ENCODE peak calls at places on chromosome 16, in four cellular contexts. W is trophoblast cell, M is substantia nigra, L is OCI-LY7. F is an unnamed sample.

GRCh38 chr16:11370084-11370931 is 25.0 kb downstream of the RMI2 start:
- DNase-seq in W (peak), L (peak), M (no peak), F (no peak)

GRCh38 chr16:54126907-54127306 is 159.7 kb downstream of the IRX3 start:
- DNase-seq in W (no peak), M (no peak), L (no peak), F (no peak)

GRCh38 chr16:12341423-12341822 is 364.9 kb downstream of the SNX29 start:
- DNase-seq in W (peak), M (no peak), L (no peak), F (no peak)

GRCh38 chr16:66731101-66731500 is 20.3 kb downstream of the DYNC1LI2 start:
- DNase-seq in M (no peak), L (no peak), W (peak), F (no peak)

GRCh38 chr16:2284797-2285576 is 17.1 kb upstream of the RNPS1 start:
- DNase-seq in W (no peak), L (no peak), M (no peak), F (no peak)

GRCh38 chr16:4682616-4683254 is 10.6 kb upstream of the NUDT16L1 start:
- DNase-seq in L (no peak), M (peak), W (peak), F (no peak)

GRCh38 chr16:26149661-26150060 is 457.9 kb downstream of the HS3ST4 start:
- DNase-seq in L (no peak), M (no peak), W (no peak), F (no peak)

GRCh38 chr16:69535123-69536050 is 30.4 kb upstream of the NFAT5 start:
- DNase-seq in W (no peak), M (no peak), L (no peak), F (no peak)

GRCh38 chr16:12412252-12412651 is 391.4 kb downstream of the CPPED1 start:
- DNase-seq in W (no peak), L (no peak), M (no peak), F (no peak)

GRCh38 chr16:29686740-29687327 is 7.9 kb downstream of the QPRT start:
- DNase-seq in W (no peak), L (no peak), M (peak), F (no peak)
- H3K27ac ChIP-seq in W (peak), L (no peak), M (no peak), F (no peak)

DNA sequence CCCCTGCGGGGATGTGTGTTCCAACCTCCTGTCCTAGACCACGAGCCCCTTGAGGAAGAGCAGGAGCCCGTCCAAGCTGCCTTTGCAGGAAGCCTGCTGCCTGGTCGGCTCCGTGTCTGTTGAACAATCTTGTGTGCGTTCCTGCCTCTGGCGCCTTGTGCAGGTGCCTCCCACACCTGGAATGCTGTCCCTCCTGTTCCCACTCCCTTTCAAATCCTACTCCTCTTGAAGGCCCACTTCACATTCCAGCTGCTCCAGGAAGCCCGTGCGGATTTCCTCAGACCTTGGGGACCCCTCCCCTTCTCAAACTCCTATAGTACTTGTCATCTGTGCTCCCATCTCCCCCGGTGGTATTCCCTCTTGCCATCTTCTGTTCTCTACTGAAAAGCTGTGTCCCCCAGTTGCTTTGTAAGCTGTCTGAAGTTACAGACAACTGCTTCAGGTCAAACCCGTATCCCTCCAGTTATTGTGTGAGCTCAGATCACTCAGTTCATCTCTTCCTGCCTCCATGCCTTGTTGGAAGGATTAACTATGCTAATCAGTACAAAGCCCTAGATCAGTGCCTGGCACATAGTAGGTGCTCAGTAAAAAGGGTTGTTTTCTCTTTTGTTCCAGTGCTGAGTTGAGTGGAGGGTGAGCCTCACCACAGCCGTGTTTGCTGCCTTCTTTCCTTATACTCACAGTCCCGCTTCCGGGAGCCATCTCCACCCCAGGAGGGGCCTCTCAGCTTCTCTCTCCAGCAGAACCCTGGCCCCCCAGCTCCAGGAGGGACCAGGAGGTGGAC is 241.8 kb upstream of the CIBAR2 start:
- DNase-seq in W (peak), M (no peak), L (no peak), F (no peak)
- H3K27ac ChIP-seq in W (peak), M (no peak), L (no peak), F (no peak)

GRCh38 chr16:14345512-14346115 is 274.5 kb downstream of the MRTFB start:
- DNase-seq in L (no peak), W (no peak), M (no peak), F (no peak)
- H3K27ac ChIP-seq in L (no peak), W (no peak), M (no peak), F (no peak)

GRCh38 chr16:70749681-70750601 is 51.0 kb downstream of the VAC14 start:
- DNase-seq in M (peak), L (no peak), W (no peak), F (no peak)

GRCh38 chr16:70752381-70752780 is 48.6 kb downstream of the VAC14 start:
- DNase-seq in W (no peak), M (no peak), L (no peak), F (no peak)

GRCh38 chr16:70751593-70751992 is 49.4 kb downstream of the VAC14 start:
- DNase-seq in W (no peak), L (no peak), M (no peak), F (no peak)

GRCh38 chr16:70749006-70749678 is 51.8 kb downstream of the VAC14 start:
- DNase-seq in M (no peak), L (no peak), W (peak), F (no peak)

DNA sequence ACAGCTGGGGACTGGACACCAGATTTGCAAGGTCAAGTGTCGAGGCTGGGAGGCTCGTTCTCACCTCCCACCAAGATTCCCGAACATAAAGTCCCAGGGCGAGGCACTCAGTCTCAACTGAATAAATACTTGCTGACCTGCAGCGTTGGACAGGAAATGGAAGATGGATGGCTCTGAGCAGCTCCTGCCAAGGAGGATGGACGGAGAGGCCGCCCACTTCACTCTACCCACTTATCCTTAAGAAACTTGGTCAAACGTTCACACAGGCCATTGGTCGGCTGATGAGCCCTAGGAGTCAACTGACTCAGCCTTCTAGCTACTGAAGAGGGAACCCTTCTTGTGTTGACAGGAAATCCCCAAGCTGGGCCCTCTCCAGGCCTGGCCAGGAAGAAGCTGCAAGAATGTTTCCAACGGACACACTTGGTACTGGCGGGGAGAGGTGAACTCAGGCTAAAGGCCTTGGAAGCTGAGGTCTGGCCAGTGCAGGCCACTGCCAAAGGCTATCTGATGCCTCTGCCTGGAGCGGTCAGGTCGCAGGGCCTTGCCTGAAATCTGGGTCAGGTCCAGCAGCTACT is 50.0 kb downstream of the VAC14 start:
- DNase-seq in L (no peak), M (no peak), W (peak), F (no peak)
- H3K27ac ChIP-seq in L (no peak), M (peak), W (no peak), F (no peak)

DNA sequence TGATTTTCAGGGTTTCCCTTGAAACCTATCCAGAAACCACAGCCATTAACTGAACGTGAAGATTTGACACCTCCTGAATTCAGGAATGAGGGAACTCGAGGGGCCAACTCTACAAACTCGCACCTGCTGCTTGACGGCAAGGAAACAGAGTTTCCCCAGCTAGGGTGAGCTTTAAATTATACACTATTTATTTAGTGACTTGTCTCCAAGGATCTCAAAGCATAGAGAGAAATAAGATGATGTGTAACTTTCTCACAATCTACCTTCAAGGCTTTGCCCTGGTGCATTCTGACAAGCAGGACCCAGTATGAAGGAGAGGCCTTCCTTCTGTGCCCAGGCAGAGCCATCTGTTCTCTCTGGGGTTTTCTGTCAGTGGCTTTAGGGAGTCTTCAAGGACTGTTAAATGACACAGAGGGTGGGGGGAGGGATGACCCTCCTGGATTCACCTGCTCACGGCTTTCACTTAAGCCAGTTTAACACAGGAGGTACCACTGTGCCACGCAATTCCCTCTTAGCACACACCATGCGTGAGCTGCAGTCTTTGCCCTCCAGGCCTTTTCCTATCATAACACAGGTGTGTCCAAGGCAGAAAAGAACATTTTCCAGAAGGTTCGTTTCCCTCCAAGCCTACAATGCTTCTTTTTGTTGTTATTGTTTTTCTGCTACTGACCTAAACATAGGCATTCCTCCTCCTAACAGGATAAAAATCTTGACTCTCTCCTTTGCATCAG is 1.3 kb downstream of the ZFHX3 start:
- DNase-seq in L (no peak), M (no peak), W (peak), F (no peak)
- H3K27ac ChIP-seq in L (no peak), M (no peak), W (peak), F (no peak)

GRCh38 chr16:17798721-17799120 is 328.0 kb upstream of the XYLT1 start:
- DNase-seq in M (no peak), L (no peak), W (no peak), F (no peak)
- H3K27ac ChIP-seq in M (no peak), L (no peak), W (no peak), F (no peak)

DNA sequence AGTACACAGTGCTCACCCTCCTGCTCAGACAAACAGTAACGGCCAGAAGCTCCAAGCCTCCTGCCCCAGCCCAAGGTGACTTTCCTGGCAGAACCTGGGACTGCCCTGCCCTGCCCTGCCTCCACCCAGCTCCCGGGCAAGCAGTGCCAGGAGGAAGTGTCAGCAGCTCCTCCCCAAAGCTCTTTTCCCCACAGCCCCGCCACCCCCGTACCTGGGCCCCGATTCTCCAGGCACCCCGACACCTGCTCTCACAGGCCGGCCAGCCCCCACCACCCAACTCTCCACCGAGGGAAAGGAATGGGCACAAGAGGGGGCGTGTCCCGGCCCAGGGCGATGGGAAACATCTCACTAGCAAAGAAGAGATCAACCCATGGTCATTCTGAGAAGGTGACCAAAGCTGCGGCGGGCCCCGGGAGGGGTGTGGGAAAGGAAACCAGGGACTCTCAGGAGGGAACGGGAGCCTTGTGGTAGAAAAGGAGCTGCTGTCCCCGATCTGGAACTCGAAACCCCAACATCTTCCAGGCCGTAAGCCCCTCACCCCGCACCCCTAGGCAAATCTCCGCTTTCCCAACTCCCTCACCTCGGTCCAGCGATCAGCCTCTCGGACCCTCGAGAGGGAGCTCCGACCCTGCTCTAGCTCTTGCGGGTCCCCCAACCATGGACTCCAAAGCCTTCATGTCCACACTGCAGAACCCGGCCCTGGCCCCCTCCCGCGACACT is 1.2 kb downstream of the BCAR1 start:
- DNase-seq in W (peak), L (no peak), M (peak), F (no peak)
- H3K27ac ChIP-seq in W (peak), L (no peak), M (peak), F (no peak)

DNA sequence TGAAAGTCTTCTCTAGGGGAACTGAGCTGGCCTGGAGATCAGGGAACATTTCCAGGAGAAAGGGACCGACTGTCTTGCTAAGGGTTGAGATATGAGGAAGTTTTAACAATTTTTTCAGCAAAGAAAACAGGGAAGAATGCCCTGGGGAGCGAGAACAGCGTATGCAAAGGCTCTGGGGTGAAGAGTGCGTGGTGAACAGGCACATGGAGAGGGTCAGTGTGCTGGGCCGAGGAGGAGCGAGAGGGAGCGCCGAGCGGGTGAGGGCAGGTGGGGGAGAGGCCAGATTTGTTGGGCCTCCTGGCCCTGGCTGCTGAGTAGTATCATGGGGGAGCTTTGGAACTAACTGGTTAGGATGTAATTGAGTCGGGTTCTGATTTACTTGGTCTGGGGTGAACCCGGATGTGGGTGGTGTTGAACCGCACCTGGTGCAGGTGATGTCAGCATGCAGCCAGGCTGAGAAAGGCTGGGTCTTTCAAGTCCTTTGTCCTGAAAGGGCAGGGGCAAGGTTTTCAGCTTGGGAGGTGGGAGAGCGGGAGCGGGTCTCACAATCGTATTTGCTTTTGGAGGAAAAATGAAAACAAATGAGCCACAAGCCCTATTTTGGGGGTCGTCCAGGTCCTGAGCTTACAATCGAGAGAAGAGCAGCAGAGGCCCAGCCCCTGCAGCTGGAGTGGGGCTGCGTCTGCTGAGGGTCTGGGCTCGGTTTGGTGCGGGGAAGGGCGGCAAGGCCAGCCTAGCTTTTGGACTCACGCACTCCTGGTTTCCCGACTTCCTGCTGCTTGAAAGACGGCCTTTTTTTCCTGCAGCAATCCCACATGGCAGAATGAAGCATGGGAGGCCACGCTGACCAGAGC is 11.1 kb upstream of the WFDC1 start:
- DNase-seq in L (no peak), M (no peak), W (no peak), F (no peak)
- H3K27ac ChIP-seq in L (no peak), M (no peak), W (no peak), F (no peak)

F was measured in effector memory CD4-positive, alpha-beta T cell.